ENCODE peak calls at places on chromosomes 16 and 17, in five cellular contexts. O, N, I, U and Q are unnamed samples.

GRCh38 chr17:1134634-1135324 is 45.0 kb downstream of the ABR start:
- DNase-seq in O (no peak), I (no peak), N (no peak), U (no peak), Q (no peak)

GRCh38 chr16:64964126-64964540 is 157.7 kb downstream of the CDH11 start:
- DNase-seq in O (no peak), N (no peak), I (no peak), U (no peak), Q (no peak)

GRCh38 chr16:67936124-67936875 is at the start of gene PSMB10:
- DNase-seq in U (peak), I (no peak), N (no peak), O (no peak), Q (peak)

GRCh38 chr16:19513377-19514053 is 8.4 kb downstream of the GDE1 start:
- DNase-seq in I (no peak), U (no peak), O (no peak), N (no peak), Q (no peak)

GRCh38 chr17:43663383-43663782 is 1.7 kb upstream of the MEOX1 start:
- DNase-seq in O (no peak), N (no peak), U (no peak), I (no peak), Q (no peak)

GRCh38 chr17:5667871-5668270 is 83.6 kb upstream of the NLRP1 start:
- DNase-seq in U (no peak), I (no peak), O (peak), N (peak), Q (no peak)

GRCh38 chr17:82241183-82241925 is 12.5 kb downstream of the SLC16A3 start:
- DNase-seq in N (no peak), U (peak), I (no peak), O (no peak), Q (no peak)

GRCh38 chr16:55668337-55669281 is 12.8 kb downstream of the SLC6A2 start:
- DNase-seq in I (no peak), O (peak), N (no peak), U (no peak), Q (no peak)

GRCh38 chr17:53454337-53454736 is 368.4 kb upstream of the KIF2B start:
- DNase-seq in U (no peak), N (no peak), I (no peak), O (no peak), Q (no peak)

GRCh38 chr16:89015271-89015859 is 38.4 kb upstream of the CBFA2T3 start:
- DNase-seq in N (no peak), O (no peak), I (peak), U (no peak), Q (no peak)

GRCh38 chr17:10091051-10091450 is 107.4 kb downstream of the GAS7 start:
- DNase-seq in O (no peak), N (no peak), U (no peak), I (no peak), Q (no peak)

GRCh38 chr17:31604936-31605335 is 213.5 kb downstream of the RAB11FIP4 start:
- DNase-seq in I (no peak), O (no peak), N (no peak), U (no peak), Q (no peak)

GRCh38 chr16:373020-373598 is 2.8 kb upstream of the MRPL28 start:
- DNase-seq in N (no peak), O (no peak), U (no peak), I (no peak), Q (no peak)

GRCh38 chr17:47975815-47976190 is 4.9 kb downstream of the CDK5RAP3 start:
- DNase-seq in N (no peak), U (no peak), O (no peak), I (no peak), Q (no peak)

GRCh38 chr17:77391668-77392375 is 251.1 kb downstream of the SEC14L1 start:
- DNase-seq in N (no peak), I (no peak), U (no peak), O (peak), Q (no peak)

GRCh38 chr17:64291268-64291851 is 28.3 kb upstream of the TEX2 start:
- DNase-seq in O (no peak), I (no peak), U (no peak), N (peak), Q (no peak)
- TF ChIP-seq CTCF in O (peak), I (no peak), U (no peak), N (peak), Q (no peak)

GRCh38 chr17:22694362-22695227 is 1002.3 kb downstream of the KCNJ18 start:
- DNase-seq in N (no peak), O (no peak), I (no peak), U (no peak), Q (no peak)
- TF ChIP-seq CTCF in N (peak), O (peak), I (no peak), U (no peak), Q (no peak)

GRCh38 chr17:57876866-57877237 is 27.0 kb upstream of the MRPS23 start:
- DNase-seq in O (no peak), I (no peak), N (no peak), U (no peak), Q (no peak)

GRCh38 chr17:57876023-57876865 is 26.4 kb upstream of the MRPS23 start:
- DNase-seq in N (peak), I (no peak), O (peak), U (no peak), Q (no peak)

GRCh38 chr17:57874434-57875108 is 24.7 kb upstream of the MRPS23 start:
- DNase-seq in I (peak), U (peak), O (peak), N (no peak), Q (peak)

GRCh38 chr17:57874058-57874419 is 24.2 kb upstream of the MRPS23 start:
- DNase-seq in I (no peak), O (peak), U (no peak), N (no peak), Q (no peak)

GRCh38 chr17:57875109-57876022 is 25.5 kb upstream of the MRPS23 start:
- DNase-seq in N (peak), U (peak), O (peak), I (peak), Q (peak)
- TF ChIP-seq CTCF in N (peak), U (no peak), O (peak), I (no peak), Q (peak)

GRCh38 chr16:29192329-29193247 is 207.7 kb downstream of the LAT start:
- DNase-seq in I (no peak), N (no peak), O (peak), U (no peak), Q (no peak)
- TF ChIP-seq CTCF in I (no peak), N (peak), O (peak), U (no peak), Q (no peak)

GRCh38 chr16:11914210-11914758 is 1.5 kb downstream of the GSPT1 start:
- DNase-seq in I (no peak), N (peak), O (no peak), U (no peak), Q (no peak)

GRCh38 chr16:11913425-11914079 is 2.2 kb downstream of the GSPT1 start:
- DNase-seq in U (no peak), N (no peak), I (no peak), O (no peak), Q (no peak)

GRCh38 chr16:11915644-11916523 is at the start of gene GSPT1:
- DNase-seq in U (peak), I (peak), O (peak), N (peak), Q (peak)

GRCh38 chr16:11916524-11917285 is 949 bp upstream of the GSPT1 start:
- DNase-seq in U (peak), N (no peak), I (peak), O (no peak), Q (no peak)

DNA sequence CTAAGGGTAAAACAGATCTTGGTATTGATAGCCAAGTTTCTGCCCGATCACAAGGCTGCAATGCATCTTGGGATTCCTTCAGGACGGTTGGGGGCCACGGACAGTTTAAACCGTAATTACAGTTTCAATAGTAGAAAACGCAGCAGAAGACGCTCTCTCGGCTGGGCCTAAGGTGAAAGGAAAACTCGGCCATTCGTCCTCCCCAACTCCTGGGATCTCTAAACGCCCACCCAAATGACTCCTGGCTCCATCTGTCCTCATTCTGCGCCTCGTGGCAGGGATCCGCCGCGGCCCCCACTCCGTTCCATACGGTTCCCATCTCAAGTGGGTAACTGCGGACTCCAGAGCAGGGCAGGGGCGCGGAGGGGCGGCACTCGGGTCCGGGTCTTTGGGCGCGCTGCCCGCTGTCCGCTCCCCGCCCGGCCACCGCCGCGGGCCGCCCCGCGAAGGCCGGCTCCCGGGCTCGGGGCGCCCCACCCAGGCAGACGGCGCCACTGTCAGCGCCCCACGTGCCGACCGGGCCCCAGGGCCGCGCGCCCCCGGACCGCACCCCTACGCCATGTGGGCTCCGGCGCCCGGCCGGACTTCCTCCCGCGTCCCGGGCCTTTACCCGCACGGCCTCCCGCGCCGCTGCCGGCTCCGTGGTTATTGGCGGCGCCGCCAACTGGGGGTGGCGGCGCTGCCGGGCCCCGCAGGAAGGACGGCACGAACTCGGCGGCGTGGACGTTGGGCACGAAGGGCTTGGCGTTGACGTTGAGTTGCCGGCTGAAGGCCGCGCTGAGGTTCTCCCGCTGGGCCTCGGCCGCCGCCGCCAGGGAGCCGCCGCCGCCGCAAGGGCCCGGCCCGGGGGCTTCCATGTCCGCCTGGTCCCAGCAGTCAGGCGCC is 755 bp downstream of the GSPT1 start:
- DNase-seq in U (peak), O (no peak), I (peak), N (peak), Q (peak)
- TF ChIP-seq CTCF in U (no peak), O (no peak), I (no peak), N (no peak), Q (no peak)

DNA sequence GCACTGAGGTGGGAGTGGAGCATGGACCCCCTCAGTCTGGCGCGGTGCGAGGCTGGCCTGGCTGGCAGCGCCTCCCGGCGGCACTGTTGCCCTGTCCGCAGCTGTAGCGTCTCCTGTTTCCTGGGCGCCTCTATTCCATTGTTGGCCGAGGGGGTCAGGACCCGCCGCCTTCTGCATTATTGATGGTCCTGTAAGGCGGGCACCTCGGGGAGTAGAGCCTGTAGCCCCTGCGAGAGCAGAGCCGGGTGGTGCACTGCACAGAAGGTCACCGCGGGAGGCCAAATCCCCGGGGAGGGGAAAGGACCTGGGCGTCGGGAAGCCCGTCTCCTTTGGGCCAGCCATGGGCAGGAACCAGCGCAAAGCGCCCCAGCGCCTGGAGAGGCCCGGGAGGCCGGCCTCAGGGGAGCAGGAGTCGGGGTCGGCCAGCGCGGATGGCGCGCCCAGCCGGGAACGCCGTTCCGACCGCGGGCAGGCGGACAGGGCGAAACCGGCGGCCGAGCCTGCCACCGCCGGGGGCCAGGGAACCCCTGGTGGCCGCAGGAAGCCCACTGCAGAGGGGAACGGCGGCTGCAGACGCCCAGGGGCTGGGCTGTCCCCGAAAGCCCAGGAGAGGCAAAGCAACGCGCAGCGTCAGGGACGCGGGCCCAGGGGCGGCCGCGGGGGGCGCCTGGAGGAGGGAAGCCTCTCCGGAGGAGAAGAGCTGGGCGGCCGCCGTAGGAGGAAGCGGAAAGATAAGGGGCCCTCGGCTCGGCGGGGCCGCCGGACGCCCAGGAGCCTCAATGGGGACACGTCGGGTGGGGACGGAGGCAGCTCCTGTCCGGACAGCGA is at the start of gene MYO15B:
- DNase-seq in O (peak), N (no peak), U (peak), I (no peak), Q (peak)
- TF ChIP-seq CTCF in O (peak), N (no peak), U (peak), I (peak), Q (peak)

GRCh38 chr17:44733753-44734152 is 25.0 kb upstream of the ADAM11 start:
- DNase-seq in N (no peak), O (peak), U (no peak), I (peak), Q (peak)
- TF ChIP-seq CTCF in N (peak), O (peak), U (no peak), I (peak), Q (peak)